ENCODE peak calls at places on chromosomes 7 and 10, in eight cellular contexts. C is NCI-H774, X is substantia nigra, L is activated B cell treated with CpG ODN at 0.5 μM for 24 hours, H is Right ventricle myocardium inferior, T is occipital lobe, Y is left lung, Z is iPS-NIHi11. I is an unnamed sample.
A peak's percentile ranks its signal among the peaks of the same experiment; 100 is the strongest.

GRCh38 chr7:94324380-94325120 is 70.1 kb upstream of the COL1A2 start:
- DNase-seq in C (no peak), X (no peak), L (no peak), H (no peak), T (no peak), Y (no peak), Z (no peak), I (no peak)

GRCh38 chr7:37285701-37286475 is 162.8 kb downstream of the ELMO1 start:
- DNase-seq in C (no peak), X (no peak), L (no peak), H (no peak), T (no peak), Y (no peak), Z (no peak), I (no peak)

GRCh38 chr10:32073676-32074075 is 17.5 kb upstream of the KIF5B start:
- DNase-seq in C (no peak), X (no peak), L (no peak), H (no peak), T (no peak), Y (no peak), Z (no peak), I (no peak)

GRCh38 chr7:134212576-134213546 is 85.7 kb downstream of the LRGUK start:
- DNase-seq in C (no peak), X (no peak), L (no peak), H (no peak), T (no peak), Y (no peak), Z (no peak), I (peak; percentile 100)

GRCh38 chr7:36279251-36279925 is 110.3 kb upstream of the ANLN start:
- DNase-seq in C (no peak), X (no peak), L (no peak), H (no peak), T (no peak), Y (no peak), Z (no peak), I (no peak)

GRCh38 chr7:9125246-9125645 is 691.8 kb downstream of the NXPH1 start:
- DNase-seq in C (no peak), X (no peak), L (no peak), H (no peak), T (no peak), Y (no peak), Z (no peak), I (no peak)

GRCh38 chr10:33087142-33087541 is 129.1 kb upstream of the ITGB1 start:
- DNase-seq in C (no peak), X (no peak), L (no peak), H (no peak), T (no peak), Y (no peak), Z (no peak), I (no peak)

GRCh38 chr7:106736508-106737201 is 75.7 kb upstream of the CCDC71L start:
- DNase-seq in C (peak; percentile 25), X (no peak), L (no peak), H (no peak), T (no peak), Y (no peak), Z (peak; percentile 65), I (peak; percentile 85)

I was measured in COLO829.